ENCODE peak calls at places on chromosomes 1 and 21, in four cellular contexts. U is stimulated activated naive CD8-positive, alpha-beta T cell treated with anti-CD3 and anti-CD28 coated beads, Interleukin-15, Interleukin-2, amounts not matched to agents 100 U/mL and 50 U/mL, for 24 hours; L is heart right ventricle; G is GM23338. C is an unnamed sample.

GRCh38 chr21:34897828-34898227 is 151.3 kb downstream of the RUNX1 start:
- ATAC-seq in L (no peak), U (peak), G (no peak), C (no peak)

GRCh38 chr1:225603538-225604354 is 49.2 kb downstream of the ENAH start:
- ATAC-seq in U (no peak), G (no peak), L (peak), C (peak)

GRCh38 chr1:17017435-17017834 is 5.7 kb upstream of the ATP13A2 start:
- ATAC-seq in G (no peak), U (no peak), L (no peak), C (no peak)

GRCh38 chr21:44199448-44199847 is 41.3 kb downstream of the ICOSLG start:
- ATAC-seq in U (no peak), G (peak), L (no peak), C (no peak)

GRCh38 chr1:8472668-8473067 is 154.8 kb downstream of the SLC45A1 start:
- ATAC-seq in G (no peak), U (peak), L (no peak), C (no peak)

GRCh38 chr1:207156095-207156494 is 52.1 kb downstream of the C4BPA start:
- ATAC-seq in L (peak), U (no peak), G (no peak), C (no peak)

GRCh38 chr1:246506440-246506784 is 667 bp downstream of the SMYD3 start:
- ATAC-seq in L (no peak), U (no peak), G (peak), C (no peak)

GRCh38 chr1:28458237-28459228 is 47.3 kb upstream of the RCC1 start:
- ATAC-seq in L (peak), G (no peak), U (no peak), C (peak)

GRCh38 chr1:27299385-27300252 is 22.3 kb upstream of the TMEM222 start:
- ATAC-seq in G (peak), U (no peak), L (peak), C (peak)

GRCh38 chr21:39388811-39389155 is 39.9 kb upstream of the HMGN1 start:
- ATAC-seq in G (no peak), U (no peak), L (no peak), C (no peak)

C was measured in esophagus mucosa.